ENCODE peak calls at places on chromosomes 12 and 14, in six cellular contexts. One of them, this sample, is unnamed. For H3K79me1, the result is how much of the 10 kb centered on the place peaks cover.

GRCh38 chr14:71304588-71305133 is 397.4 kb downstream of the PCNX1 start:
- DNase-seq in H9: no peak
- DNase-seq in mesenchymal stem cell: no peak
- DNase-seq in IMR-90: no peak
- DNase-seq in neuronal stem cell: no peak
- DNase-seq in trophoblast cell: no peak
- DNase-seq in this sample: no peak

GRCh38 chr14:100438678-100439592 is 115.8 kb downstream of the SLC25A47 start:
- DNase-seq in H9: no peak
- DNase-seq in mesenchymal stem cell: peak
- DNase-seq in IMR-90: peak
- DNase-seq in neuronal stem cell: no peak
- DNase-seq in trophoblast cell: peak
- DNase-seq in this sample: no peak

GRCh38 chr12:26791328-26791791 is 41.6 kb downstream of the ITPR2 start:
- DNase-seq in H9: no peak
- DNase-seq in mesenchymal stem cell: peak
- DNase-seq in IMR-90: peak
- DNase-seq in neuronal stem cell: no peak
- DNase-seq in trophoblast cell: no peak
- DNase-seq in this sample: no peak

GRCh38 chr14:30299915-30300314 is 259.0 kb upstream of the G2E3 start:
- DNase-seq in H9: no peak
- DNase-seq in mesenchymal stem cell: peak
- DNase-seq in IMR-90: no peak
- DNase-seq in neuronal stem cell: no peak
- DNase-seq in trophoblast cell: peak
- DNase-seq in this sample: no peak

GRCh38 chr14:73961192-73961591 is 11.1 kb downstream of the COQ6 start:
- DNase-seq in H9: no peak
- DNase-seq in mesenchymal stem cell: no peak
- DNase-seq in IMR-90: no peak
- DNase-seq in neuronal stem cell: no peak
- DNase-seq in trophoblast cell: no peak
- DNase-seq in this sample: no peak

GRCh38 chr14:63962896-63963295 is 110.1 kb downstream of the SYNE2 start:
- DNase-seq in H9: no peak
- DNase-seq in mesenchymal stem cell: no peak
- DNase-seq in IMR-90: peak
- DNase-seq in neuronal stem cell: no peak
- DNase-seq in trophoblast cell: no peak
- DNase-seq in this sample: no peak

GRCh38 chr12:1801285-1801975 is 18.9 kb upstream of the LRTM2 start:
- DNase-seq in H9: peak
- DNase-seq in mesenchymal stem cell: no peak
- DNase-seq in IMR-90: peak
- DNase-seq in neuronal stem cell: no peak
- DNase-seq in trophoblast cell: no peak
- DNase-seq in this sample: no peak

GRCh38 chr12:114809132-114809531 is 125.2 kb upstream of the TBX3 start:
- DNase-seq in H9: no peak
- DNase-seq in mesenchymal stem cell: no peak
- DNase-seq in IMR-90: no peak
- DNase-seq in neuronal stem cell: no peak
- DNase-seq in trophoblast cell: no peak
- DNase-seq in this sample: no peak

GRCh38 chr12:93733358-93733757 is 56.2 kb downstream of the CRADD start:
- DNase-seq in H9: no peak
- DNase-seq in mesenchymal stem cell: no peak
- DNase-seq in IMR-90: no peak
- DNase-seq in neuronal stem cell: no peak
- DNase-seq in trophoblast cell: no peak
- DNase-seq in this sample: no peak

GRCh38 chr12:32021346-32021773 is 62.1 kb downstream of the RESF1 start:
- DNase-seq in H9: no peak
- DNase-seq in mesenchymal stem cell: no peak
- DNase-seq in IMR-90: no peak
- DNase-seq in neuronal stem cell: no peak
- DNase-seq in trophoblast cell: no peak
- DNase-seq in this sample: no peak

GRCh38 chr14:67493092-67493717 is 4.7 kb upstream of the TMEM229B start:
- DNase-seq in H9: no peak
- DNase-seq in mesenchymal stem cell: no peak
- DNase-seq in IMR-90: no peak
- DNase-seq in neuronal stem cell: no peak
- DNase-seq in trophoblast cell: no peak
- DNase-seq in this sample: no peak

GRCh38 chr12:4664111-4664510 is 15.2 kb downstream of the NDUFA9 start:
- DNase-seq in H9: no peak
- DNase-seq in mesenchymal stem cell: peak
- DNase-seq in IMR-90: peak
- DNase-seq in neuronal stem cell: no peak
- DNase-seq in trophoblast cell: peak
- DNase-seq in this sample: no peak

GRCh38 chr12:114823701-114824100 is 139.7 kb upstream of the TBX3 start:
- DNase-seq in H9: no peak
- DNase-seq in mesenchymal stem cell: no peak
- DNase-seq in IMR-90: no peak
- DNase-seq in neuronal stem cell: no peak
- DNase-seq in trophoblast cell: no peak
- DNase-seq in this sample: no peak

DNA sequence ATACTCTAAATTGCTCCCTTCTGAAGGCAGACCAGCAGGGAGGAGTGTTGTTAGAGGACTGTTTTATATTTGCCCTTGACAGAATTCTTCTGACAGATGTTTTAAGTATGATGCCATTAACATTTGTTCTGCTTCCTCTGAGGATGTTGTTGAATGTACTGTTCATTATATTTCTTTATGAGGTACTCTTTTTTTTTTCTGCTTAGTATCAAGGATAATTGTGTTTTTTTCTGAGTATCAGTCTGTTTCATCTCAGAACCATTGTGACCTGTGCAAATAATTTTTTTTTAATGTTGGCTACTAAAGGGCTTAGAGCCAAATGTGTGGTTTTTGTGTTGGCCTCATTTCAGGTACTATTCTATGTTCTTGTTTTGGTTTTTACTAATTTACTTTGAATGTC is 10.6 kb downstream of the METAP2 start:
- DNase-seq in H9: no peak
- DNase-seq in mesenchymal stem cell: no peak
- DNase-seq in IMR-90: peak
- DNase-seq in neuronal stem cell: no peak
- DNase-seq in trophoblast cell: no peak
- DNase-seq in this sample: no peak
- H3K79me1 ChIP-seq in H9: under half
- H3K79me1 ChIP-seq in mesenchymal stem cell: under half
- H3K79me1 ChIP-seq in IMR-90: under half
- H3K79me1 ChIP-seq in neuronal stem cell: under half
- H3K79me1 ChIP-seq in trophoblast cell: under half
- H3K79me1 ChIP-seq in this sample: under half

GRCh38 chr12:22477166-22477893 is 67.0 kb downstream of the C2CD5 start:
- DNase-seq in H9: no peak
- DNase-seq in mesenchymal stem cell: peak
- DNase-seq in IMR-90: peak
- DNase-seq in neuronal stem cell: no peak
- DNase-seq in trophoblast cell: peak
- DNase-seq in this sample: no peak
- H2AFZ ChIP-seq in H9: no peak
- H2AFZ ChIP-seq in mesenchymal stem cell: no peak
- H2AFZ ChIP-seq in IMR-90: no peak
- H2AFZ ChIP-seq in neuronal stem cell: no peak
- H2AFZ ChIP-seq in trophoblast cell: no peak
- H2AFZ ChIP-seq in this sample: no peak

GRCh38 chr12:109466821-109467220 is 10.3 kb downstream of the KCTD10 start:
- DNase-seq in H9: no peak
- DNase-seq in mesenchymal stem cell: no peak
- DNase-seq in IMR-90: no peak
- DNase-seq in neuronal stem cell: no peak
- DNase-seq in trophoblast cell: no peak
- DNase-seq in this sample: no peak

GRCh38 chr12:109462868-109463692 is 14.0 kb downstream of the KCTD10 start:
- DNase-seq in H9: peak
- DNase-seq in mesenchymal stem cell: peak
- DNase-seq in IMR-90: peak
- DNase-seq in neuronal stem cell: no peak
- DNase-seq in trophoblast cell: peak
- DNase-seq in this sample: no peak

GRCh38 chr12:109466305-109466704 is 10.8 kb downstream of the KCTD10 start:
- DNase-seq in H9: no peak
- DNase-seq in mesenchymal stem cell: no peak
- DNase-seq in IMR-90: no peak
- DNase-seq in neuronal stem cell: no peak
- DNase-seq in trophoblast cell: no peak
- DNase-seq in this sample: no peak

GRCh38 chr12:109463776-109464175 is 13.3 kb downstream of the KCTD10 start:
- DNase-seq in H9: no peak
- DNase-seq in mesenchymal stem cell: no peak
- DNase-seq in IMR-90: no peak
- DNase-seq in neuronal stem cell: no peak
- DNase-seq in trophoblast cell: peak
- DNase-seq in this sample: no peak

DNA sequence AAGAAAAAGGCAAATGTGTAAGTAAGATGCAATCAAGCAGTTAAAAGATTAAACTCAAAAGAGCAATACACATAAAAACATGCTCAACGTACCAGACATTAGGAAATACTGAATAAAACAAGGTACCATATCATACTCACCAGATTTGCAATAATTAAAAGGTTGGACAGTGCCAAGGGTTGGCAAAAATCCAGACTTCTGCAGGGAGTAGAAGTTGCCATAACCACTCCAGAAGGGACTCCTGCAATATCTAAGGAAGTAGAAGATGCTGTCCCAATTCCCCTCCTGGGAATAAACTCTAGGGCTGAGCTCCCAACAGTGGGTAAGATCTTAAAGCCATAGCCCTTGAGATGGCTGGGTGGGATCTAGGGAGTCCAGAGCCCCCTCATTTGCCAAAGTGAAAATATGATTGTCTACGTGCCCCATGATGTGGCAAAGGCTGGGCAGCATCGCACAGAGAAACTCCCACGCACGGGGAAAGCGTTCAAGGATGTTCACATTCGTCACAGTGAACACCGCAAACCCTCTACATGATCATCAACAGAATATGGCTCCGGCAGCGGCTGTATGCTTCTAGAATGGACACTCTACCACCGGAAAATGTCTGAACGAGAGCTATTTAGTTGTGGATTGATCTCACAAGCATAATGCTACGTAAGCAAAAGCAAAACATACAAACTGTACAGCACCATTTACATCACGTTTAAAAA is 12.3 kb downstream of the KCTD10 start:
- DNase-seq in H9: no peak
- DNase-seq in mesenchymal stem cell: no peak
- DNase-seq in IMR-90: no peak
- DNase-seq in neuronal stem cell: no peak
- DNase-seq in trophoblast cell: no peak
- DNase-seq in this sample: no peak
- H3K79me1 ChIP-seq in H9: under half
- H3K79me1 ChIP-seq in mesenchymal stem cell: under half
- H3K79me1 ChIP-seq in IMR-90: under half
- H3K79me1 ChIP-seq in neuronal stem cell: under half
- H3K79me1 ChIP-seq in trophoblast cell: half or more
- H3K79me1 ChIP-seq in this sample: under half

DNA sequence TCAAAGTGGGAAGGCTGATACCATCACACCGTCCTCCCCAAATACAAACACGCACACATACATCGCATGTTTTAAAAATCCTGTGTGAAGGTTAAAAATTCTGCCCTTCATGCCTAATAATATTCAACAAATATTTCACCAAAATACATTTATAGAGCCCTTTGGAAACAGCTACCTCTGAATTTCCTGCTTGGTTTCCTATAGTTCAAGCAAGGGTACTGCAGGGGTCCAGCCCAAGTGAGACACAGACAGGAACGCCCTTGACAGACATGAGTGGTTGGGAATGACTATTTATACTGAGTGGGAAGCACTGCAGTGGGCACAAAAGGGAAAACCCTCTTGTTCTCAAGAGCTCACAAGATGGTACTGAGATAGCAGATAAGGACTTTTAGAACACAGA is 51.0 kb downstream of the ST8SIA1 start:
- DNase-seq in H9: no peak
- DNase-seq in mesenchymal stem cell: no peak
- DNase-seq in IMR-90: no peak
- DNase-seq in neuronal stem cell: no peak
- DNase-seq in trophoblast cell: peak
- DNase-seq in this sample: no peak
- H2AFZ ChIP-seq in H9: no peak
- H2AFZ ChIP-seq in mesenchymal stem cell: no peak
- H2AFZ ChIP-seq in IMR-90: no peak
- H2AFZ ChIP-seq in neuronal stem cell: no peak
- H2AFZ ChIP-seq in trophoblast cell: no peak
- H2AFZ ChIP-seq in this sample: no peak

DNA sequence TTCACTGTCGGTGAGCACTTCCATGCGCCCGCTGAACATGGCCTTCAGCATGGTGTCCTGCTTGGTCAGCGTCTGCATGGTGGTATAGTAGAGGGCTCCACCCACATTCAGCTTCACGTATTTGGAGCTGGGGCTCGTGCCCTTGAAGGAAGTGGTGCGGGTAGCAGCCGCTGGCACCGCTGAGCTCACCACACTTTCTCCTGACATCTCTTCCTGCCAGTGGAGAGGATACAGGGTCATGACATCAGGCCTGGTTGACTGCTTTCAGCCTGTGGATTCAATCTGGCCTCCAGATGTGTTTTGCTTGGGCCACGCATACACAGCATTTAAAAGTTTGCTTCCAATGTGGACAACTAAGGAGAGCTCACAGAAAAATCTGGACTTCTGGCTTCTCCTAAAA is 7.6 kb downstream of the KCTD10 start:
- DNase-seq in H9: no peak
- DNase-seq in mesenchymal stem cell: no peak
- DNase-seq in IMR-90: peak
- DNase-seq in neuronal stem cell: no peak
- DNase-seq in trophoblast cell: no peak
- DNase-seq in this sample: no peak
- H3K79me1 ChIP-seq in H9: under half
- H3K79me1 ChIP-seq in mesenchymal stem cell: under half
- H3K79me1 ChIP-seq in IMR-90: under half
- H3K79me1 ChIP-seq in neuronal stem cell: under half
- H3K79me1 ChIP-seq in trophoblast cell: under half
- H3K79me1 ChIP-seq in this sample: under half

GRCh38 chr12:39993261-39993660 is 112.6 kb downstream of the SLC2A13 start:
- DNase-seq in H9: no peak
- DNase-seq in mesenchymal stem cell: no peak
- DNase-seq in IMR-90: no peak
- DNase-seq in neuronal stem cell: no peak
- DNase-seq in trophoblast cell: no peak
- DNase-seq in this sample: no peak
- H2AFZ ChIP-seq in H9: no peak
- H2AFZ ChIP-seq in mesenchymal stem cell: no peak
- H2AFZ ChIP-seq in IMR-90: no peak
- H2AFZ ChIP-seq in neuronal stem cell: no peak
- H2AFZ ChIP-seq in trophoblast cell: no peak
- H2AFZ ChIP-seq in this sample: no peak